ENCODE peak calls at places on chromosome 2, in six cellular contexts. K is fibroblast of lung, M is uterus, L is heart left ventricle, A is astrocyte, B is A549. H is an unnamed sample. For H3K4me1 and H3K9me3, the result is how much of the 10 kb centered on the place peaks cover.

GRCh38 chr2:64876137-64876647 is 113.0 kb upstream of the SLC1A4 start:
- DNase-seq in K (peak), M (peak), L (peak), A (peak), B (peak), H (peak)

GRCh38 chr2:27123302-27124150 is at the start of gene ABHD1:
- DNase-seq in K (peak), M (peak), L (peak), A (no peak), B (peak), H (peak)

GRCh38 chr2:30710016-30710415 is 97.2 kb downstream of the CAPN13 start:
- DNase-seq in K (no peak), M (no peak), L (no peak), A (no peak), B (no peak), H (no peak)

GRCh38 chr2:74384051-74384450 is 3.9 kb upstream of the DCTN1 start:
- DNase-seq in K (peak), M (no peak), L (no peak), A (peak), B (no peak), H (no peak)

GRCh38 chr2:72913531-72914225 is 3.6 kb upstream of the EMX1 start:
- DNase-seq in K (no peak), M (no peak), L (no peak), A (no peak), B (peak), H (no peak)

GRCh38 chr2:100107911-100108647 is 34.3 kb downstream of the AFF3 start:
- DNase-seq in K (no peak), M (no peak), L (no peak), A (no peak), B (no peak), H (no peak)

GRCh38 chr2:25363733-25364132 is 22.0 kb upstream of the DNMT3A start:
- DNase-seq in K (no peak), M (no peak), L (no peak), A (no peak), B (no peak), H (no peak)

GRCh38 chr2:133452561-133452960 is 115.7 kb downstream of the NCKAP5 start:
- DNase-seq in K (no peak), M (no peak), L (no peak), A (no peak), B (no peak), H (no peak)

GRCh38 chr2:55175254-55176093 is 56.6 kb downstream of the CLHC1 start:
- DNase-seq in K (peak), M (no peak), L (no peak), A (peak), B (peak), H (no peak)

GRCh38 chr2:39492095-39492590 is 55.1 kb upstream of the MAP4K3 start:
- DNase-seq in K (peak), M (no peak), L (no peak), A (peak), B (peak), H (no peak)

GRCh38 chr2:39174022-39174421 is 53.2 kb upstream of the SOS1 start:
- DNase-seq in K (no peak), M (no peak), L (no peak), A (no peak), B (no peak), H (no peak)

GRCh38 chr2:84963692-84964405 is 7.1 kb upstream of the KCMF1 start:
- DNase-seq in K (peak), M (no peak), L (no peak), A (peak), B (peak), H (no peak)

GRCh38 chr2:190344275-190344827 is 962 bp downstream of the INPP1 start:
- DNase-seq in K (peak), M (peak), L (peak), A (no peak), B (peak), H (no peak)

GRCh38 chr2:46179037-46179621 is 118.1 kb upstream of the EPAS1 start:
- DNase-seq in K (peak), M (peak), L (peak), A (peak), B (peak), H (peak)
- H3K27ac ChIP-seq in K (peak), M (peak), L (peak), A (peak), B (peak), H (no peak)

DNA sequence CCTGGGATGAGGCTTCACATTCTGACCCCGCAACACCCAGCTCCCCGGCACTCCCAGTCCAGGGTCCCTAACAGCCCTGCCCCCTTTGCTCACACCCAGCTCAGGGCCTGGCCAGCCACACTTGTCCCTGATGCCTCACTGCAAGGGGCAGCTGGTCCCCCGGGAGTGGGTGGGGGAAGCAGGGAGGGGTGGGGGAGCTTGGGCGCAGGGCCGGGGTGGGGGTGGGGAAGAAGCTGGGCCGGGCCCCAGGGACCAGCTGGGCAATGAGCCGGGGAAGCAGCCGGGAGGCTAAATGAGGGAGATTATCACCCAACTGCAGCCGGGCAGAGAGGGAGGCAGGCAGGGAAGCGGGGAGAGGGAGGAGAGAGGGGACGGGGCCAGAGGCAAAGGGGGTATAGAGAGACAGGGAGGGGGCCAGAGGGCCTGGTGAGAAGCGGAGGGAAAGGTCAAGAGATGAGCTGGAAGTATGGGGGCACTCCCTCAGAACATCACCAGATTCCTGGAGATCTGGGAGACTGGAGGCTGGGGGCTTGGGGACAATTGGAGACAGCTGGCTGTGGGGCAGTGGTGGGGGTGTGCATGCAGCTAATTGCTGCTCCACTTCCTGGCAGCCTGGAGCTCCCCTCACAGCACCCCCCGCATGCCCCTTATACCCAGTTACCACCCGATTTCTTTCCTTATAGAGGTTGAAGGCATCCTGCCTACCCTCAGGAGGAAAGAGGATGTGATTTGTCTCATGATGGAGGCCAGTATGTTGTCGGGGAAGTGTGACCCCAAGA is 2.5 kb upstream of the ASIC4 start:
- DNase-seq in K (no peak), M (no peak), L (no peak), A (no peak), B (no peak), H (no peak)
- H3K4me1 ChIP-seq in K (under half), M (under half), L (under half), A (under half), B (under half), H (under half)

DNA sequence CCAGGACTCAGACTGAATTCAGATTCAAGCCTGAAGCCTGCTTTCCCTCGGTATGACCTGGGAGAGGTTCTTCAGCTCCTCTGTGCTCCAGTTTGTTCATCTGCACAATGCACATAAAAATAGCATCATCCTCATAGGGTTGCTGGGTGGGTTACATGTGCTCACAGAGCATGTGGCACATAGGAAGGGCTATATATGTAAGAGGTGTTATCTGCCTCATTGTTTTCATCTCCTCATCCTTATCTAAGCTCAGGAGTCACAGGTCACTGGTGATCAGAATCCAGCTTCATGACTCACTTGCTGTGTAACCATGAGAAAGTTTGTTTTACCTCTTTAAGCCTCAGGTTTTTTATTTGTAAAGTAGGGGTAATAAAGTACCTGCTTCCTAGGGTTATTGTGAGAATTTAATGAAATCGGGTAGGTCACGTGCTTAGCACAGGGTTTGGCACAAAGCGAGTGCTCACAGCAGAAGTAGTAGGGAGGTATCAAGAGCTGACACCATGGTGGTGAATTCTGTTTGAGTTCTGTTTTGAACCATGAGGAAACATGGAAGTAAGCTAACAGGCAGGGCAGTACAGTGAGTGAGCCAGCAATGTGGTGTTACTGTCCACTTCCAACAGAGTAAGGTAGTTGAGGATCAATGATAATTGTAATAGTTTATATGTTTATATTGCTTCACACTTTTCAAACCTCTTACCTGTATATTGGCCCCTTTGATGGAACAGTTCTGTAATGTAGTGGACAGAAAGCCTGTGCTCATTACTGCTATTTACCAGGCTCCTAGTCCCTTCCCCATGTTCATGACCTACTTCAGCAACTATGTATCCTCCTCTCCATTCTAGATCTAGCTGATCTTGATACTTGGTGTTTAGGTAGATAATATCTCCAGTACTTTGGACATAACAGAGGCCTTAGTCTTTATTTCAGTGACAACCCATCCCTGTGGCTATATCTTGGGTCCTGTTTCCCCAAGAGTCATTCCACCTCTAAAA is 141.4 kb upstream of the LTBP1 start:
- DNase-seq in K (peak), M (no peak), L (no peak), A (peak), B (peak), H (no peak)
- H3K9me3 ChIP-seq in K (under half), M (under half), L (under half), A (under half), B (under half), H (under half)

DNA sequence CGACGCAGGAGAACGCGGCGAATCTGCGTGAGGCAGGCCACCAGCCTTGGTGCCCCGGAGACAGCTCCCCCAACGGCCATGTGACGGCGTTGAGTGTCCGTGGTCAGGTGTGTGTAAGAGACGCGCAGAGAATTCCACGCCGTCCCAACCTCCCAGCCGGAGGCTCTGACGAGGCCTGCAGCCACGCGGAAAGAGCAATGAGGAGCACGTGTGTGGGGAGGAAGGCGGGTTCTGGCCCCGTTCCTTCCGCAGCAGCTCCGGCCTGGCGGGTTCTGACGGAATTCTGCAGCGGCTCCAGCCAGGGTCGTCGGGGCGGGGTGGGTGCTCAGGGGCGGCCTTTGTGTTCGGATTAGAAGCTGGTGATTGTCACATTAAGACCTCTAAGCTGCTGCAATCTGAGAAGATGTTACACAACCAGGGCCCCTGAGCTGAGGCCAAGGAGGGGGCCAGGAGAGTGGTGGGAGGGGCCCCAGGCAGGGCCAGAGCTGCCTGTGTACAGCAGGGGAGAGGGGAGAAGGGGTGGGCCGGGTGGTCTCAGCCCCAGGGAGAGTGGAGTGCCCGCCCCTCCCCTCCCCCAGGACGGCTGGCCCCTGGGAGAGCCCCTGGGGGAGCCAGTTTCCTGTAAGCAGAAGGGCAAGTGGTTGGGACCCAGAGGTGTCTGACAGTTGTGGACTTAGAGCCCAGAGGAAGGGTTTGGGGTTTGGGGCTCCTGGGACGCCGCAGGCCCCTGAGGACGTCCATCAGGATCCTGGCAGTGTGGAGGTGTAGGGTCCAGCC is 5.1 kb upstream of the GAL3ST2 start:
- DNase-seq in K (peak), M (peak), L (no peak), A (no peak), B (no peak), H (peak)
- H3K27ac ChIP-seq in K (no peak), M (no peak), L (no peak), A (no peak), B (peak), H (no peak)

GRCh38 chr2:101732199-101732598 is 34.7 kb downstream of the MAP4K4 start:
- DNase-seq in K (no peak), M (no peak), L (no peak), A (no peak), B (no peak), H (no peak)
- H3K4me1 ChIP-seq in K (under half), M (under half), L (under half), A (under half), B (half or more), H (under half)

DNA sequence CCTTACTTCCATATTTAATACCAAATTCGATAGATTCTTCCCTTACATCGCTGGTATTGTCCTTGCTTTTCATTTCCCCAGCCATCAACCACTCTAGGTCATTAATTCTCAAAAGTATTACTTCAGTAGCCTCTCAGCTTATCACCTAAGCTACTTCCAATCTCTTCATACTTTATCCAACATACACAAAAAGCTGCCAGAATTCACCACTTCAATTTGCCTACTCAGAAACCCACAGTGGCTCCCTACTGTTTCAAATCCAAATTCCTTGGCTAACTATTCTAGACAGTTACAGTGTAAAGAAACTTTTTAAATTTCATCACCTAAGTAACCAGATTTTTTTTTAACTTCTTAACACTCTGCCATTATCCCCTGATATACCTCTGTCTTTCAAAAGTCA is 4.7 kb downstream of the SLC25A12 start:
- DNase-seq in K (peak), M (no peak), L (no peak), A (peak), B (no peak), H (no peak)
- H3K9me3 ChIP-seq in K (under half), M (under half), L (under half), A (under half), B (under half), H (under half)

GRCh38 chr2:7010376-7010775 is 93.2 kb downstream of the RNF144A start:
- DNase-seq in K (peak), M (peak), L (no peak), A (peak), B (no peak), H (no peak)

GRCh38 chr2:7007846-7008741 is 90.9 kb downstream of the RNF144A start:
- DNase-seq in K (peak), M (peak), L (peak), A (peak), B (no peak), H (peak)

GRCh38 chr2:7007488-7007845 is 90.3 kb downstream of the RNF144A start:
- DNase-seq in K (no peak), M (no peak), L (no peak), A (no peak), B (no peak), H (no peak)

GRCh38 chr2:7011376-7012083 is 94.3 kb downstream of the RNF144A start:
- DNase-seq in K (peak), M (no peak), L (no peak), A (peak), B (no peak), H (no peak)

GRCh38 chr2:7009207-7009911 is 92.1 kb downstream of the RNF144A start:
- DNase-seq in K (peak), M (no peak), L (no peak), A (peak), B (no peak), H (no peak)
- H3K27ac ChIP-seq in K (no peak), M (peak), L (peak), A (peak), B (no peak), H (no peak)

DNA sequence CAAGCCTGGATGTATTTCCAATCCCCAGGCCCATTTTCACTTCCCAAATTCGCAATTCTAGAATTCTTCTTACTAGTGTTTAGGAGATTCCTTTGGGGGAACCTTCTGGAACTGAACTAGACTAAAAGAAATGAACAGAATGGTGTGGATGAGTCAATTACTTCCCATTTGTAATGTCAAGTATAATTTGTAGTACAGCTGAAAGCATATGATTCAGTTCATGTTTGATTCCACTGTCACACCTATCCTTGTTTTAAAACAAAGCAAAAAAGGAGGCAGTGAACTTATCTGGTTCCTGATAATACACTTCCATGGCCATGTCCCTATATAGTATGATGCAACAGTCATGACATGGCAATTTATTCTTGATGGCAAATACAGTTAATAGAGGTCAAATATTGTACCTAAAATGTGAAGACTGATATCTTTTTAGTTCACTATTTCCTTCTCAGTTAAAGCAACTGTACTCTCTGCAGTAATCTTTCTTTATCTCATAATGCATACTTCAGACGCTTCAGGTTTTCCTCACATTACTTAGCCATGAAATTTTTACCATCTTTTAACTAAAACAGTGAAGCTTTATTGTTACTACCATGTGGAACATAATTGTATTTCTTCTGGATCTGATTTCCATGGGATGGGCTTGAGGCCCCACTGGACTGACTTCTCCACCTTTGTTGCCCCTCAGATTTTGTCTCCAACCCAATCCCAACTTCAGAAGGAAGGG is 1.9 kb downstream of the IDH1 start:
- DNase-seq in K (peak), M (no peak), L (no peak), A (no peak), B (peak), H (no peak)
- H3K4me1 ChIP-seq in K (under half), M (under half), L (under half), A (under half), B (under half), H (under half)